ENCODE peak calls at places on chromosomes 2 and 18, in nine cellular contexts. X is PC-3, U is IMR-90, Y is HCT116, T is mammary epithelial cell, O is neural progenitor cell, M is MM.1S, A is fibroblast of lung, Z is neuronal stem cell. V is an unnamed sample.

GRCh38 chr2:18096836-18097405 is 218.5 kb downstream of the KCNS3 start:
- DNase-seq in O (no peak), A (no peak), M (no peak), Y (no peak), Z (no peak), T (peak; percentile 30), U (no peak), X (no peak), V (no peak)

GRCh38 chr2:223865907-223866508 is 28.6 kb upstream of the AP1S3 start:
- DNase-seq in A (no peak), Y (no peak), O (no peak), M (peak; percentile 57), U (no peak), X (no peak), T (peak; percentile 70), Z (no peak), V (no peak)

GRCh38 chr2:181810823-181811695 is 80.5 kb upstream of the ITPRID2 start:
- DNase-seq in Z (no peak), O (no peak), M (no peak), X (peak; percentile 97), T (peak; percentile 97), A (peak; percentile 97), Y (peak; percentile 98), U (peak; percentile 93), V (peak; percentile 89)

GRCh38 chr2:108935231-108935863 is 53.7 kb downstream of the EDAR start:
- DNase-seq in Z (peak; percentile 48), X (no peak), Y (no peak), M (no peak), T (no peak), U (no peak), A (no peak), O (peak; percentile 92), V (peak; percentile 30)

GRCh38 chr2:169131587-169132512 is 62.5 kb downstream of the DHRS9 start:
- DNase-seq in X (peak; percentile 81), T (peak; percentile 80), M (peak; percentile 53), A (peak; percentile 40), U (peak; percentile 41), O (peak; percentile 12), Z (no peak), Y (peak; percentile 77), V (peak; percentile 59)

GRCh38 chr2:187360286-187360685 is 87.8 kb downstream of the CALCRL start:
- DNase-seq in A (peak; percentile 40), T (peak; percentile 50), U (no peak), M (no peak), X (peak; percentile 65), Y (no peak), O (no peak), Z (no peak), V (no peak)

GRCh38 chr2:236107971-236108625 is 60.1 kb downstream of the GBX2 start:
- DNase-seq in U (no peak), X (no peak), O (no peak), T (no peak), Z (no peak), Y (no peak), A (no peak), M (no peak), V (peak; percentile 14)

GRCh38 chr2:27798948-27799645 is 27.6 kb downstream of the MRPL33 start:
- DNase-seq in A (peak; percentile 100), O (peak; percentile 21), M (no peak), U (peak; percentile 100), X (peak; percentile 99), Y (peak; percentile 89), Z (peak; percentile 31), T (peak; percentile 100), V (peak; percentile 99)

GRCh38 chr2:33770023-33770422 is 170.9 kb upstream of the FAM98A start:
- DNase-seq in M (no peak), X (no peak), U (no peak), Y (no peak), A (no peak), T (no peak), O (no peak), Z (no peak), V (peak; percentile 70)

GRCh38 chr2:17555150-17555549 is 14.7 kb downstream of the VSNL1 start:
- DNase-seq in A (no peak), T (no peak), O (no peak), Y (no peak), X (no peak), Z (no peak), U (no peak), M (no peak), V (no peak)

GRCh38 chr2:26607698-26608097 is 33.5 kb downstream of the CIB4 start:
- DNase-seq in U (no peak), M (no peak), T (no peak), Y (no peak), A (no peak), X (no peak), Z (no peak), O (no peak), V (no peak)

GRCh38 chr2:181234429-181235410 is 222.5 kb upstream of the ITGA4 start:
- DNase-seq in O (no peak), M (no peak), U (no peak), Z (no peak), A (no peak), Y (no peak), T (no peak), X (no peak), V (peak; percentile 42)

GRCh38 chr2:201680743-201681142 is 17.7 kb downstream of the MPP4 start:
- DNase-seq in X (peak; percentile 54), Z (peak; percentile 20), M (no peak), T (no peak), Y (peak; percentile 60), A (no peak), O (peak; percentile 61), U (no peak), V (peak; percentile 76)

GRCh38 chr18:75041586-75041985 is 167.4 kb downstream of the PTGR3 start:
- DNase-seq in A (peak; percentile 18), O (no peak), X (peak; percentile 50), U (peak; percentile 50), T (peak; percentile 2), Y (peak; percentile 23), M (no peak), Z (no peak), V (no peak)

GRCh38 chr2:64337314-64337713 is 116.6 kb upstream of the LGALSL start:
- DNase-seq in T (no peak), Z (no peak), Y (no peak), U (no peak), O (no peak), M (no peak), A (no peak), X (no peak), V (no peak)

GRCh38 chr18:48914581-48915251 is 36.0 kb downstream of the SMAD7 start:
- DNase-seq in X (no peak), M (peak; percentile 87), T (no peak), A (no peak), Z (no peak), Y (no peak), O (no peak), U (no peak), V (no peak)

GRCh38 chr2:223055140-223055539 is 3.1 kb downstream of the KCNE4 start:
- DNase-seq in A (peak; percentile 77), Y (no peak), T (no peak), Z (no peak), O (no peak), M (no peak), U (peak; percentile 59), X (no peak), V (no peak)

GRCh38 chr2:213934560-213934959 is 476.3 kb upstream of the VWC2L start:
- DNase-seq in U (peak; percentile 2), A (peak; percentile 2), Y (no peak), Z (no peak), M (peak; percentile 83), O (peak; percentile 18), T (peak; percentile 8), X (peak; percentile 62), V (peak; percentile 35)

GRCh38 chr2:192070099-192070498 is 124.6 kb downstream of the TMEFF2 start:
- DNase-seq in T (no peak), A (peak; percentile 48), Y (no peak), X (peak; percentile 16), U (peak; percentile 38), Z (no peak), O (no peak), M (no peak), V (no peak)

GRCh38 chr2:31831585-31831984 is 179.2 kb downstream of the MEMO1 start:
- DNase-seq in X (peak; percentile 71), T (peak; percentile 71), U (peak; percentile 61), Z (no peak), O (no peak), Y (no peak), A (peak; percentile 32), M (no peak), V (no peak)

GRCh38 chr2:133817680-133818566 is 249.7 kb upstream of the NCKAP5 start:
- DNase-seq in Y (peak; percentile 85), U (peak; percentile 99), Z (no peak), A (peak; percentile 100), T (peak; percentile 91), O (no peak), M (no peak), X (peak; percentile 97), V (no peak)

GRCh38 chr18:8615397-8616025 is 6.3 kb downstream of the RAB12 start:
- DNase-seq in T (peak; percentile 87), Y (no peak), O (no peak), Z (no peak), M (no peak), U (peak; percentile 97), A (peak; percentile 95), X (peak; percentile 92), V (peak; percentile 80)

GRCh38 chr18:50616484-50617048 is 56.7 kb downstream of the MAPK4 start:
- DNase-seq in T (no peak), U (no peak), M (no peak), Y (no peak), X (no peak), Z (no peak), O (no peak), A (no peak), V (no peak)
- H3K27ac ChIP-seq in T (no peak overlapping the region), U (no peak overlapping the region), M (no peak overlapping the region), Y (no peak overlapping the region), X (no peak overlapping the region), Z (no peak overlapping the region), O (no peak overlapping the region), A (no peak overlapping the region), V (no peak overlapping the region)

DNA sequence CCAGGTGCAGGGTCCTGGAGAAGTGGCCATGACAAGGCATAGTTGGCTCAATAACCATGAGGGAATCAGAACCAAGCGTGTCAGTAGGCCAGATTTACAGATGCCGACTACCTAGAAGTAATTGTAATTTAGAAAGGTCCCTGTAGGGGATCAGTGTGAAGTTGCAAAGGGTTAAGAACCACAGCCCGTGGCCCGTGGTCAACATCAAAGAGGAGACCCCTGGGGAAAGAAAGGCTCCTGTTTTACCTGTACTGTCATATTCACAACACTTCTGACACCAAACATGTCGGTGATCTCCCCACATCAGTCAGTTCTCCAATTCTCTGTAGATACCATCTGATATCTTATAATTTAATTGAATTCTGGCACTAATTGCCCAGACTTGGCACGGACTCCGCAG is 31.0 kb downstream of the SP100 start:
- DNase-seq in U (no peak), O (no peak), Z (no peak), M (no peak), X (no peak), T (no peak), A (no peak), Y (no peak), V (no peak)
- H3K9ac ChIP-seq in U (no peak overlapping the region), O (no peak overlapping the region), Z (no peak overlapping the region), M (peak overlapping the region; percentile 53), X (no peak overlapping the region), T (no peak overlapping the region), A (no peak overlapping the region), Y (no peak overlapping the region), V (no peak overlapping the region)

GRCh38 chr2:189545424-189545823 is 35.2 kb downstream of the SLC40A1 start:
- DNase-seq in T (no peak), Z (no peak), X (no peak), U (no peak), Y (no peak), A (no peak), M (no peak), O (no peak), V (no peak)
- H3K27ac ChIP-seq in T (no peak overlapping the region), Z (no peak overlapping the region), X (no peak overlapping the region), U (no peak overlapping the region), Y (no peak overlapping the region), A (no peak overlapping the region), M (no peak overlapping the region), O (no peak overlapping the region), V (no peak overlapping the region)

GRCh38 chr2:177628817-177629216 is 236.2 kb downstream of the AGPS start:
- DNase-seq in X (no peak), A (no peak), U (no peak), Z (no peak), M (no peak), T (no peak), O (no peak), Y (no peak), V (no peak)
- H3K9ac ChIP-seq in X (no peak overlapping the region), A (no peak overlapping the region), U (no peak overlapping the region), Z (no peak overlapping the region), M (peak overlapping the region; percentile 22), T (no peak overlapping the region), O (no peak overlapping the region), Y (no peak overlapping the region), V (no peak overlapping the region)

V was measured in mesendoderm.